ENCODE peak calls at places on chromosomes 1 and 21, in four cellular contexts. One of them, this sample, is unnamed.

GRCh38 chr1:117128323-117129079 is 7.0 kb upstream of the TRIM45 start:
- DNase-seq in HepG2: no peak
- DNase-seq in GM12878: no peak
- DNase-seq in K562: no peak
- DNase-seq in this sample: no peak

GRCh38 chr1:234040446-234041317 is 136.2 kb downstream of the SLC35F3 start:
- DNase-seq in HepG2: no peak
- DNase-seq in GM12878: no peak
- DNase-seq in K562: no peak
- DNase-seq in this sample: no peak

GRCh38 chr1:152089014-152089674 is at the start of gene TCHHL1:
- DNase-seq in HepG2: no peak
- DNase-seq in GM12878: no peak
- DNase-seq in K562: no peak
- DNase-seq in this sample: no peak

GRCh38 chr1:230277201-230277771 is 148.8 kb downstream of the PGBD5 start:
- DNase-seq in HepG2: no peak
- DNase-seq in GM12878: no peak
- DNase-seq in K562: no peak
- DNase-seq in this sample: peak; percentile 63

GRCh38 chr1:169012416-169012815 is 94.1 kb upstream of the ATP1B1 start:
- DNase-seq in HepG2: no peak
- DNase-seq in GM12878: peak; percentile 73
- DNase-seq in K562: no peak
- DNase-seq in this sample: no peak

GRCh38 chr21:35984654-35985366 is 75.5 kb downstream of the SETD4 start:
- DNase-seq in HepG2: peak; percentile 58
- DNase-seq in GM12878: no peak
- DNase-seq in K562: no peak
- DNase-seq in this sample: no peak

GRCh38 chr1:2050793-2051682 is 827 bp downstream of the PRKCZ start:
- DNase-seq in HepG2: no peak
- DNase-seq in GM12878: no peak
- DNase-seq in K562: no peak
- DNase-seq in this sample: peak; percentile 42

GRCh38 chr1:48906729-48907128 is 130.0 kb upstream of the BEND5 start:
- DNase-seq in HepG2: no peak
- DNase-seq in GM12878: no peak
- DNase-seq in K562: no peak
- DNase-seq in this sample: no peak

GRCh38 chr1:2194319-2194897 is at the start of gene FAAP20:
- DNase-seq in HepG2: peak; percentile 24
- DNase-seq in GM12878: no peak
- DNase-seq in K562: peak; percentile 90
- DNase-seq in this sample: peak; percentile 60

GRCh38 chr1:81619156-81619555 is 181.6 kb upstream of the ADGRL2 start:
- DNase-seq in HepG2: no peak
- DNase-seq in GM12878: no peak
- DNase-seq in K562: no peak
- DNase-seq in this sample: no peak

GRCh38 chr1:202237052-202237451 is 43.5 kb downstream of the LGR6 start:
- DNase-seq in HepG2: peak; percentile 55
- DNase-seq in GM12878: no peak
- DNase-seq in K562: peak; percentile 85
- DNase-seq in this sample: peak; percentile 89

GRCh38 chr1:205670611-205671430 is 9.5 kb downstream of the SLC45A3 start:
- DNase-seq in HepG2: no peak
- DNase-seq in GM12878: no peak
- DNase-seq in K562: no peak
- DNase-seq in this sample: no peak

GRCh38 chr1:228002792-228003191 is 4.0 kb upstream of the WNT3A start:
- DNase-seq in HepG2: no peak
- DNase-seq in GM12878: no peak
- DNase-seq in K562: no peak
- DNase-seq in this sample: no peak

GRCh38 chr1:44021156-44021555 is 10.1 kb downstream of the SLC6A9 start:
- DNase-seq in HepG2: no peak
- DNase-seq in GM12878: no peak
- DNase-seq in K562: no peak
- DNase-seq in this sample: no peak

GRCh38 chr1:39288735-39289465 is 84.4 kb downstream of the MACF1 start:
- DNase-seq in HepG2: no peak
- DNase-seq in GM12878: no peak
- DNase-seq in K562: no peak
- DNase-seq in this sample: no peak

GRCh38 chr1:180881806-180882509 is 30.7 kb upstream of the KIAA1614 start:
- DNase-seq in HepG2: peak; percentile 25
- DNase-seq in GM12878: no peak
- DNase-seq in K562: peak; percentile 63
- DNase-seq in this sample: no peak

GRCh38 chr1:233859446-233859845 is 45.0 kb upstream of the SLC35F3 start:
- DNase-seq in HepG2: no peak
- DNase-seq in GM12878: no peak
- DNase-seq in K562: no peak
- DNase-seq in this sample: no peak

GRCh38 chr1:234458352-234459027 is 20.5 kb downstream of the TARBP1 start:
- DNase-seq in HepG2: peak; percentile 53
- DNase-seq in GM12878: no peak
- DNase-seq in K562: no peak
- DNase-seq in this sample: no peak

GRCh38 chr1:111958075-111958474 is 31.4 kb downstream of the KCND3 start:
- DNase-seq in HepG2: no peak
- DNase-seq in GM12878: no peak
- DNase-seq in K562: no peak
- DNase-seq in this sample: no peak

GRCh38 chr1:239786464-239786863 is 305.2 kb upstream of the FMN2 start:
- DNase-seq in HepG2: no peak
- DNase-seq in GM12878: no peak
- DNase-seq in K562: no peak
- DNase-seq in this sample: peak; percentile 74

GRCh38 chr1:188709146-188709545 is 1768.5 kb downstream of the BRINP3 start:
- DNase-seq in HepG2: no peak
- DNase-seq in GM12878: no peak
- DNase-seq in K562: no peak
- DNase-seq in this sample: no peak

GRCh38 chr1:172451002-172451443 is 7.2 kb upstream of the PIGC start:
- DNase-seq in HepG2: peak; percentile 85
- DNase-seq in GM12878: no peak
- DNase-seq in K562: no peak
- DNase-seq in this sample: no peak

GRCh38 chr1:194466706-194467105 is 1280.3 kb upstream of the B3GALT2 start:
- DNase-seq in HepG2: no peak
- DNase-seq in GM12878: no peak
- DNase-seq in K562: no peak
- DNase-seq in this sample: no peak

GRCh38 chr1:25355841-25356395 is 17.8 kb downstream of the TMEM50A start:
- DNase-seq in HepG2: no peak
- DNase-seq in GM12878: no peak
- DNase-seq in K562: peak; percentile 28
- DNase-seq in this sample: no peak

GRCh38 chr1:86119214-86119764 is 37.3 kb downstream of the COL24A1 start:
- DNase-seq in HepG2: no peak
- DNase-seq in GM12878: no peak
- DNase-seq in K562: no peak
- DNase-seq in this sample: no peak

GRCh38 chr1:15172405-15173259 is 19.1 kb downstream of the TMEM51 start:
- DNase-seq in HepG2: peak; percentile 80
- DNase-seq in GM12878: no peak
- DNase-seq in K562: no peak
- DNase-seq in this sample: no peak

GRCh38 chr1:10599194-10599861 is 124.6 kb downstream of the PEX14 start:
- DNase-seq in HepG2: peak; percentile 87
- DNase-seq in GM12878: no peak
- DNase-seq in K562: no peak
- DNase-seq in this sample: no peak

GRCh38 chr1:214990619-214991018 is 91.9 kb upstream of the KCNK2 start:
- DNase-seq in HepG2: no peak
- DNase-seq in GM12878: no peak
- DNase-seq in K562: no peak
- DNase-seq in this sample: no peak

GRCh38 chr1:65965597-65965996 is 172.9 kb downstream of the PDE4B start:
- DNase-seq in HepG2: no peak
- DNase-seq in GM12878: no peak
- DNase-seq in K562: no peak
- DNase-seq in this sample: no peak

GRCh38 chr1:26790551-26790953 is 2.8 kb downstream of the PIGV start:
- DNase-seq in HepG2: no peak
- DNase-seq in GM12878: no peak
- DNase-seq in K562: no peak
- DNase-seq in this sample: no peak

GRCh38 chr1:69858534-69858933 is 290.8 kb downstream of the LRRC7 start:
- DNase-seq in HepG2: no peak
- DNase-seq in GM12878: no peak
- DNase-seq in K562: no peak
- DNase-seq in this sample: no peak

GRCh38 chr1:243390315-243390875 is 134.6 kb downstream of the SDCCAG8 start:
- DNase-seq in HepG2: no peak
- DNase-seq in GM12878: no peak
- DNase-seq in K562: no peak
- DNase-seq in this sample: no peak

GRCh38 chr1:151577173-151577572 is 34.7 kb upstream of the SNX27 start:
- DNase-seq in HepG2: no peak
- DNase-seq in GM12878: no peak
- DNase-seq in K562: no peak
- DNase-seq in this sample: peak; percentile 18

GRCh38 chr1:222570837-222571236 is 18.9 kb downstream of the TAF1A start:
- DNase-seq in HepG2: no peak
- DNase-seq in GM12878: no peak
- DNase-seq in K562: no peak
- DNase-seq in this sample: no peak
- TF ChIP-seq ETV6 in HepG2: no peak
- TF ChIP-seq ETV6 in GM12878: no peak
- TF ChIP-seq ETV6 in K562: no peak
- TF ChIP-seq ETV6 in this sample: no peak

DNA sequence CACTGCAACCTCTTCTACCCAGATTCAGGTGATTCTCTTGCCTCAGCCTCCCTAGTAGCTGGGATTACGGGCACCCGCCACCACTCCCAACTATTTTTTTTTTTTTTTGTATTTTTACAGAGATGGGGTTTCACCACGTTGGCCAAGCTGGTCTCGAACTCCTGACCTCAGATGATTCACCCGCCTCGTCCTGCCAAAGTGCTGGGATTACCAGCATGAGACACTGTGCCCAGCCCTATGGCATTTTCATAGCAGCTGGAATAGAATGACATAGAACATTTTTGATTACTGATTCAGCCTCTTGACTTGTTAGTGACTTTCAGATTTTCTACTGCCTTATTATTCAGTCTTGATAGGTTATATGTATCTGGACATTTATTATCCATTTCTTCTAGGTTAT is 1046.2 kb downstream of the AMY1C start:
- DNase-seq in HepG2: no peak
- DNase-seq in GM12878: no peak
- DNase-seq in K562: no peak
- DNase-seq in this sample: no peak
- TF ChIP-seq ATF3 in HepG2: no peak
- TF ChIP-seq ATF3 in GM12878: no peak
- TF ChIP-seq ATF3 in K562: no peak
- TF ChIP-seq ATF3 in this sample: no peak

DNA sequence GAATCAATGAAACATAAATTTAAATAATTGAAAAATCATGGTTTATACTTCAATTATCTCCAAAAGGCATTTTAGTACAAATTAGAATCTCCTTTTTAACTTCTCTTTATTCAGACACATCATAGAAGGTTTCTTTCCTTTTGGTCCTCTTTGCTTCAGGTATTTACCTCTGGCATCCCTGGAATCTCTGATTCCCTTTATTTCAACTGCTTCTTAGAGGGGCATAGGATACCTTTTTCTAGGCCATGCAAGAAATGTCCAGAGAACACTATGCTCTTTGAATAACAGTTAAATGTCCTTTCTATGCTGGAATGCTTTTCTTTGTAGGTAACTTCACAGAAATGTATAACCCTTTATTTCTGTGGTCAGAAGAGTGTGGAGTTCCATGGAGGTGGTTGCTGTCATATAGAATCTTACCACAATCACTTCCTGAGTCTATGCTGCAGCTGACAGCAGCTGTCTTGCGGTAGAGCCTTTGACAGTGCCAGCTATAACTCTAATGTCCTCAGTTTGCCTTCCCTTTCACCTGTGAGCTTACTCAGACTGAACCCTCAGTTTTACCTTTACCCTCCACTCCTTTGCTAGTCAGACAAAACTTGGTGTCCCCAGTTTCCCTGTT is 8.6 kb downstream of the LAMC2 start:
- DNase-seq in HepG2: no peak
- DNase-seq in GM12878: peak; percentile 71
- DNase-seq in K562: no peak
- DNase-seq in this sample: no peak
- TF ChIP-seq CBFB in HepG2: no peak
- TF ChIP-seq CBFB in GM12878: peak; percentile 76
- TF ChIP-seq CBFB in K562: no peak
- TF ChIP-seq CBFB in this sample: no peak

DNA sequence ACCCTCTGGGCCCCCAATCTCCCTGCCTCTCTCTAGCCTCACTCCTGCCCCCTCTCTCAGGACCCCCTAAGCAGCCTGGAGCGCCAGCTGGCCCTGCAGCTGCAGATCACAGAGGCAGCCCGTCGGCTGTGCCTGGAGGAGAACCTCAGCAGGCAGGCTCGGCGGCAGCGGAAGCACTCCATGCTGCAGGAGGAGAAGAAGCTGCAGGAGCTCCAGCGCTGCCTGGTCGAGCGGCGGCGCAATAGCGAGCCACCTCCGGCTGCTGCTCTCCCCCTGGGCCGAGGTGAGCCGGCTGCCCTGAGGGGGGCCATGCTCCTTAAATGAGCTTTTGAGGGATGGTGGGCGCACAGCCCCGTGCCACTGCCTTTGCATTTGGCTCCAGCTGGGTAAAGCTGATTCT is 6.2 kb downstream of the INAVA start:
- DNase-seq in HepG2: no peak
- DNase-seq in GM12878: no peak
- DNase-seq in K562: no peak
- DNase-seq in this sample: no peak
- TF ChIP-seq ETV6 in HepG2: no peak
- TF ChIP-seq ETV6 in GM12878: no peak
- TF ChIP-seq ETV6 in K562: no peak
- TF ChIP-seq ETV6 in this sample: no peak